ENCODE peak calls at places on chromosomes 7 and 10, in seven cellular contexts. F, X, E, W, G, C and V are unnamed samples.

GRCh38 chr10:93080350-93081046 is 6.8 kb downstream of the CYP26A1 start:
- DNase-seq in X (peak; percentile 43), C (peak; percentile 31), F (no peak), G (no peak), W (no peak), E (peak; percentile 66), V (peak; percentile 76)

GRCh38 chr10:92011560-92012214 is 88.1 kb downstream of the BTAF1 start:
- DNase-seq in X (no peak), W (no peak), G (no peak), E (peak; percentile 50), C (peak; percentile 73), F (no peak), V (peak; percentile 64)

GRCh38 chr10:116849271-116850057 is at the start of gene ENO4:
- DNase-seq in G (peak; percentile 33), C (peak; percentile 71), X (no peak), W (peak; percentile 35), E (peak; percentile 65), F (peak; percentile 68), V (peak; percentile 85)

GRCh38 chr10:29948971-29949370 is 110.4 kb downstream of the JCAD start:
- DNase-seq in X (no peak), F (no peak), E (no peak), C (no peak), W (no peak), G (no peak), V (peak; percentile 55)

GRCh38 chr10:81027223-81027622 is 489.5 kb downstream of the SH2D4B start:
- DNase-seq in F (no peak), C (no peak), G (no peak), E (no peak), W (no peak), X (no peak), V (no peak)

GRCh38 chr10:80324086-80324485 is 32.5 kb downstream of the DYDC1 start:
- DNase-seq in X (no peak), E (peak; percentile 5), C (peak; percentile 46), G (no peak), W (no peak), F (no peak), V (peak; percentile 42)

GRCh38 chr10:69938541-69938991 is 114.1 kb upstream of the MACROH2A2 start:
- DNase-seq in X (no peak), C (no peak), G (no peak), F (no peak), E (no peak), W (no peak), V (no peak)

GRCh38 chr7:96135241-96135640 is 186.7 kb downstream of the SLC25A13 start:
- DNase-seq in G (no peak), F (no peak), W (no peak), E (no peak), C (no peak), X (no peak), V (no peak)

GRCh38 chr7:107995184-107996071 is 7.5 kb downstream of the LAMB1 start:
- DNase-seq in C (peak; percentile 90), W (peak; percentile 56), G (no peak), F (no peak), E (peak; percentile 78), X (no peak), V (peak; percentile 96)

GRCh38 chr7:43018446-43018845 is 86.3 kb downstream of the MRPL32 start:
- DNase-seq in X (no peak), C (peak; percentile 55), F (no peak), E (no peak), W (no peak), G (no peak), V (no peak)

GRCh38 chr7:129911790-129912189 is 41.0 kb downstream of the UBE2H start:
- DNase-seq in X (no peak), E (no peak), W (no peak), F (no peak), C (no peak), G (no peak), V (no peak)

GRCh38 chr10:130236711-130237110 is 100.5 kb downstream of the GLRX3 start:
- DNase-seq in X (no peak), C (no peak), E (no peak), W (no peak), G (no peak), F (no peak), V (no peak)

GRCh38 chr7:66150471-66150870 is 35.8 kb downstream of the CRCP start:
- DNase-seq in E (peak; percentile 98), W (peak; percentile 63), X (no peak), F (peak; percentile 63), G (peak; percentile 84), C (peak; percentile 92), V (peak; percentile 87)

GRCh38 chr10:92800122-92800521 is 48.2 kb upstream of the EXOC6 start:
- DNase-seq in W (no peak), C (no peak), E (no peak), X (no peak), G (no peak), F (no peak), V (no peak)

GRCh38 chr7:23811540-23811939 is 101.5 kb downstream of the STK31 start:
- DNase-seq in E (no peak), W (no peak), X (peak; percentile 34), F (no peak), C (peak; percentile 8), G (no peak), V (peak; percentile 6)

GRCh38 chr7:148940702-148941597 is 56.9 kb upstream of the EZH2 start:
- DNase-seq in C (peak; percentile 92), F (peak; percentile 79), X (peak; percentile 87), G (peak; percentile 80), W (peak; percentile 49), E (peak; percentile 95), V (peak; percentile 91)

GRCh38 chr10:44763331-44763730 is 147.8 kb upstream of the TMEM72 start:
- DNase-seq in G (no peak), X (no peak), E (no peak), F (no peak), W (no peak), C (no peak), V (no peak)

GRCh38 chr10:63593576-63593975 is 72.4 kb downstream of the REEP3 start:
- DNase-seq in C (peak; percentile 77), W (no peak), G (no peak), E (peak; percentile 85), X (no peak), F (peak; percentile 30), V (no peak)

GRCh38 chr7:142482899-142483658 is 225.2 kb upstream of the PRSS58 start:
- DNase-seq in G (peak; percentile 41), E (peak; percentile 60), W (no peak), C (peak; percentile 61), X (peak; percentile 65), F (no peak), V (peak; percentile 77)

GRCh38 chr10:133441780-133442179 is 12.0 kb upstream of the SCART1 start:
- DNase-seq in E (no peak), G (no peak), X (no peak), F (no peak), C (no peak), W (no peak), V (no peak)

GRCh38 chr10:76547352-76547972 is 1090.1 kb downstream of the KCNMA1 start:
- DNase-seq in C (peak; percentile 82), G (peak; percentile 91), F (peak; percentile 93), W (peak; percentile 52), X (peak; percentile 72), E (peak; percentile 89), V (peak; percentile 87)

GRCh38 chr10:24716295-24716694 is 7.4 kb downstream of the ARHGAP21 start:
- DNase-seq in E (no peak), F (no peak), W (no peak), C (no peak), G (no peak), X (no peak), V (no peak)

GRCh38 chr7:117157121-117157870 is 165.6 kb downstream of the WNT2 start:
- DNase-seq in F (peak; percentile 44), G (peak; percentile 64), E (peak; percentile 99), C (peak; percentile 93), W (peak; percentile 77), X (no peak), V (peak; percentile 85)

GRCh38 chr7:106947244-106947728 is 82.2 kb downstream of the PIK3CG start:
- DNase-seq in G (peak; percentile 65), E (peak; percentile 70), X (peak; percentile 92), F (peak; percentile 68), W (peak; percentile 49), C (peak; percentile 77), V (peak; percentile 91)

GRCh38 chr10:132421377-132422168 is 24.6 kb downstream of the PWWP2B start:
- DNase-seq in F (peak; percentile 74), X (peak; percentile 83), G (peak; percentile 83), C (no peak), W (no peak), E (peak; percentile 60), V (peak; percentile 50)

GRCh38 chr7:98976396-98977185 is 98.3 kb downstream of the TRRAP start:
- DNase-seq in W (no peak), F (no peak), C (no peak), E (no peak), G (no peak), X (no peak), V (no peak)

GRCh38 chr7:140287988-140288387 is 110.3 kb downstream of the SLC37A3 start:
- DNase-seq in X (no peak), E (no peak), F (no peak), C (no peak), G (no peak), W (no peak), V (no peak)

GRCh38 chr7:150357771-150358427 is 10.7 kb upstream of the REPIN1 start:
- DNase-seq in C (peak; percentile 30), G (no peak), X (no peak), W (no peak), F (no peak), E (no peak), V (no peak)

GRCh38 chr7:28349637-28350036 is 62.7 kb upstream of the CREB5 start:
- DNase-seq in W (no peak), X (no peak), E (no peak), G (no peak), C (peak; percentile 41), F (no peak), V (no peak)

GRCh38 chr7:158010956-158011698 is 576.5 kb downstream of the PTPRN2 start:
- DNase-seq in W (no peak), G (no peak), F (no peak), E (no peak), X (no peak), C (no peak), V (no peak)
- TF ChIP-seq CTCF in W (no peak), G (no peak), F (no peak), E (no peak), X (no peak), C (no peak), V (no peak)

GRCh38 chr7:115511330-115511729 is 519.2 kb downstream of the TFEC start:
- DNase-seq in F (no peak), G (no peak), E (no peak), W (no peak), X (no peak), C (no peak), V (no peak)
- TF ChIP-seq CTCF in F (no peak), G (no peak), E (no peak), W (no peak), X (no peak), C (no peak), V (peak; percentile 6)

GRCh38 chr7:90413185-90413528 is 9.9 kb downstream of the CLDN12 start:
- DNase-seq in X (no peak), G (no peak), E (no peak), C (no peak), W (no peak), F (no peak), V (no peak)
- TF ChIP-seq CTCF in X (no peak), G (no peak), E (no peak), C (peak; percentile 0), W (no peak), F (no peak), V (no peak)

DNA sequence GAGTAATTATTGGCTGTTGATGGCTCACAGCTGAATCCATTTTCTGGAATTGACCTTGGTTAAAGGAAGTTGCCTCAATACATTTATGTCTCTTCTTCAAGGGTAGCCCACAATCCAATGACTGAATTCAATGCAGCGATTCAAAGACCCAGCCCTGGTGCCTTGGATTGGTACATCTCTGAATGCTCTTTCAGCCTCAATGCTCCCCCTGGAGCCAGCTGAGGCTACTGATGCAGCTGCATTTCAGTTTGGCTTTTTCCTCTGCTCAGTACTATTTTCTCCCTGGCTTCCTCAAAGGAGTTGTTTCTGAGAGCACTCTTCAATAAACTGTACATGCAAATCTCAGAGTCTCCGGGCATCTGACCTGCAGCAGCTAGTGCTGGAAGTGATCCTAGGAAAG is 633 bp upstream of the EBLN1 start:
- DNase-seq in F (no peak), G (no peak), X (no peak), E (no peak), W (no peak), C (no peak), V (peak; percentile 28)
- TF ChIP-seq CTCF in F (no peak), G (no peak), X (peak; percentile 21), E (no peak), W (no peak), C (peak; percentile 18), V (peak; percentile 59)